ENCODE peak calls at places on chromosome 14, in seven cellular contexts. J is K562, Z is A549, A is GM12878, P is H1, L is SK-N-SH, Y is HepG2. U is an unnamed sample.

GRCh38 chr14:28926091-28926490 is 159.5 kb downstream of the FOXG1 start:
- DNase-seq in A (no peak), P (no peak), Y (no peak), J (no peak), L (no peak), Z (no peak), U (no peak)

GRCh38 chr14:27427796-27428195 is 830.0 kb upstream of the NOVA1 start:
- DNase-seq in Y (no peak), J (no peak), L (no peak), P (no peak), Z (peak), A (no peak), U (no peak)

GRCh38 chr14:21734457-21735074 is 60.9 kb upstream of the OR4E1 start:
- DNase-seq in P (no peak), L (peak), Y (peak), A (peak), Z (peak), J (peak), U (peak)

GRCh38 chr14:64089920-64090319 is 204.3 kb downstream of the ESR2 start:
- DNase-seq in J (no peak), Y (no peak), L (no peak), P (no peak), A (no peak), Z (no peak), U (peak)

GRCh38 chr14:56206576-56206975 is 88.4 kb downstream of the PELI2 start:
- DNase-seq in J (no peak), L (no peak), A (no peak), Y (no peak), P (no peak), Z (no peak), U (no peak)

GRCh38 chr14:68444449-68445168 is 348.3 kb downstream of the ZFP36L1 start:
- DNase-seq in L (no peak), P (no peak), J (no peak), Y (peak), A (no peak), Z (no peak), U (peak)

GRCh38 chr14:101558739-101559240 is 2.5 kb upstream of the DIO3 start:
- DNase-seq in P (no peak), Y (no peak), A (no peak), Z (no peak), J (no peak), L (peak), U (no peak)

GRCh38 chr14:33848706-33849454 is 102.0 kb downstream of the EGLN3 start:
- DNase-seq in Y (peak), A (no peak), P (peak), Z (peak), J (peak), L (peak), U (peak)

GRCh38 chr14:33964599-33965317 is 13.9 kb upstream of the EGLN3 start:
- DNase-seq in A (no peak), L (no peak), P (no peak), Z (no peak), J (peak), Y (no peak), U (no peak)

GRCh38 chr14:28488658-28489057 is 277.9 kb upstream of the FOXG1 start:
- DNase-seq in A (no peak), Z (no peak), P (no peak), L (no peak), J (no peak), Y (no peak), U (no peak)

GRCh38 chr14:90796319-90796718 is 19.9 kb downstream of the TTC7B start:
- DNase-seq in Z (no peak), L (no peak), J (no peak), Y (no peak), A (no peak), P (no peak), U (no peak)

GRCh38 chr14:38256358-38256840 is 506 bp upstream of the CLEC14A start:
- DNase-seq in Y (no peak), A (no peak), J (no peak), L (no peak), Z (no peak), P (no peak), U (peak)

GRCh38 chr14:88316521-88316920 is 6.5 kb downstream of the KCNK10 start:
- DNase-seq in Y (no peak), J (no peak), Z (no peak), L (no peak), P (no peak), A (no peak), U (no peak)

GRCh38 chr14:53870997-53871396 is 85.6 kb downstream of the BMP4 start:
- DNase-seq in Z (no peak), A (no peak), P (no peak), J (no peak), Y (no peak), L (no peak), U (no peak)

GRCh38 chr14:53872551-53873188 is 84.0 kb downstream of the BMP4 start:
- DNase-seq in L (no peak), Z (no peak), P (no peak), J (no peak), Y (no peak), A (no peak), U (no peak)

GRCh38 chr14:53875337-53875897 is 81.2 kb downstream of the BMP4 start:
- DNase-seq in P (no peak), Z (no peak), Y (no peak), L (no peak), A (no peak), J (no peak), U (no peak)

GRCh38 chr14:53871947-53872346 is 84.7 kb downstream of the BMP4 start:
- DNase-seq in L (no peak), Z (no peak), A (no peak), Y (peak), P (no peak), J (no peak), U (no peak)

DNA sequence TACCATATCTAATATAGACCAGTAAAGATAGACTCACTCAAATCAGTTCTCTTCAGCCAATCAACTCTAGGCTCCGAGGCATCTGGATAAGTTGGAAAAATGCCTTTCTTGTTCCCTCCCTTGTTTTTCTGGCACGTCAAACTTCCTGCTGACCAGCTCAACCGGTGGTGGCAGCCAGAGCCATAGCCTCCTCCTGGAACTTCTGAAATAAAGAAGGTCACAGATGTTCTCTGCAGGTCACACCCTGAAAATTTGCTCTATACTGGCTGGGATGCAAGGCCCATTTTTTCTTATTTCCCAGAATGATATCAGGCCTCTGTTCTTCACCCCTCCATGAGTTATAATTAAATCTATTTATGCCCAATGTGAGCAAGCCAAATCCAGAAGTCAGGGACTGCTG is 81.9 kb downstream of the BMP4 start:
- DNase-seq in A (no peak), Y (no peak), J (no peak), L (no peak), Z (no peak), P (no peak), U (no peak)
- TF ChIP-seq RFX5 in A (no peak), Y (no peak), J (no peak), L (no peak), Z (no peak), P (no peak), U (no peak)

DNA sequence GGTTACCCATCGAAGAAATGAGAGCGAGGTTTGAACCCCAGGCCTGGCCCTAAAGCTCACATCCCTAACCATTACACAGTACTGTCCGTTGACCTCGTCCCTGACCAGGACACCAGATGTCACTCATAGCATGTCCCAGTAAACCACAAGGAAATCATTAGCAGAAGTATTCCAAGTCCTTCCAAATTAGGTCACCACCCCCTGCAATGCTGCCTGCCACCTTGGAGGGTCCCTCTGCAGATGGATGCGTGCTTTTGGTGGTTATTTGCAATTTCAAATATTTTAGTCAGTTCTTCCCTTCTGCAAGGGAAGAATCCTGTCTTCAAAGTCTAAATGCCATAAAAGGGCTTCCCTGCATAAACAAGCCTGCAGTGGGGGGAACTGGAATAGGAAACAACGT is 71.3 kb downstream of the CLMN start:
- DNase-seq in L (no peak), A (no peak), Y (no peak), P (no peak), Z (peak), J (no peak), U (no peak)
- TF ChIP-seq RFX5 in L (no peak), A (no peak), Y (no peak), P (no peak), Z (no peak), J (no peak), U (no peak)

DNA sequence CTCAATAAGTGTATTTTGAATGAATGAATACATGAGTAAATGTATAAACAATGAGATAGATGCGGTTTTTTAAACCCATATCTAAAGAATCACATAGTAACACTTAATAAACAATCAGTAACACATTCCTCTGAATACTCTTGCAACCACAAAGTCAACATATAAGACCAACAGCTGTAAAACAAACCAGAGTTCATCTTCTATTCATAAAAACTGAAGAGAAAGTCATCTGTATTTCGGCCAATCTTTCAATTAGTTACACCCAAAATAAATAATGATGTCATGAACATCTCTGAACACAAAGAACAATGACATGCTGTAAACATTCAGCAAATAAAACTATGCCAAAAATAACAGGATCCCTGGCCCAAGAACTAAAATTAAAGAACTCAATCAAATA is 47.2 kb downstream of the ARMH4 start:
- DNase-seq in Y (no peak), Z (no peak), L (no peak), P (no peak), J (no peak), A (no peak), U (peak)
- TF ChIP-seq RFX5 in Y (no peak), Z (no peak), L (no peak), P (no peak), J (no peak), A (no peak), U (no peak)

DNA sequence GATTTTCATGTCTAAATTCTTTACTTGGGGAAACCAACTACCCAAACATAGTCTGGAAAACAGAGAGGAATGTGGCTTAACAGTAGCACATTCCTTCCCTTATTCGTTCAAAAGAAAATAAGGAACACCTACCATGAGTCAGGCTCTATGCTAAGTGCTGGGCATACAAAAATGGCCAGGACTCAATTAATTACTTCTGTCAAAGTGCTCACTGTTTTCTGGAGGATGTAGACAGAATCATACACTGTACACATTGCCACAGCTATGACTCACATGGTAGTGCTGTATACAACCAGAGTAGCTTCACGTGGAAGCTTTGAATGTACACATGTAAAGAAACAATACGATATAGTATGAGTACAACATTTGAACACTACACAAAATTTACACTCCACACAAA is 50.1 kb downstream of the SLC25A21 start:
- DNase-seq in L (no peak), J (no peak), Z (peak), A (no peak), P (no peak), Y (peak), U (peak)
- TF ChIP-seq RFX5 in L (no peak), J (no peak), Z (no peak), A (no peak), P (no peak), Y (no peak), U (no peak)

GRCh38 chr14:99986416-99986815 is 78.8 kb upstream of the EVL start:
- DNase-seq in Y (no peak), A (no peak), Z (no peak), P (no peak), J (no peak), L (no peak), U (peak)
- TF ChIP-seq RFX5 in Y (no peak), A (no peak), Z (no peak), P (no peak), J (no peak), L (no peak), U (no peak)

DNA sequence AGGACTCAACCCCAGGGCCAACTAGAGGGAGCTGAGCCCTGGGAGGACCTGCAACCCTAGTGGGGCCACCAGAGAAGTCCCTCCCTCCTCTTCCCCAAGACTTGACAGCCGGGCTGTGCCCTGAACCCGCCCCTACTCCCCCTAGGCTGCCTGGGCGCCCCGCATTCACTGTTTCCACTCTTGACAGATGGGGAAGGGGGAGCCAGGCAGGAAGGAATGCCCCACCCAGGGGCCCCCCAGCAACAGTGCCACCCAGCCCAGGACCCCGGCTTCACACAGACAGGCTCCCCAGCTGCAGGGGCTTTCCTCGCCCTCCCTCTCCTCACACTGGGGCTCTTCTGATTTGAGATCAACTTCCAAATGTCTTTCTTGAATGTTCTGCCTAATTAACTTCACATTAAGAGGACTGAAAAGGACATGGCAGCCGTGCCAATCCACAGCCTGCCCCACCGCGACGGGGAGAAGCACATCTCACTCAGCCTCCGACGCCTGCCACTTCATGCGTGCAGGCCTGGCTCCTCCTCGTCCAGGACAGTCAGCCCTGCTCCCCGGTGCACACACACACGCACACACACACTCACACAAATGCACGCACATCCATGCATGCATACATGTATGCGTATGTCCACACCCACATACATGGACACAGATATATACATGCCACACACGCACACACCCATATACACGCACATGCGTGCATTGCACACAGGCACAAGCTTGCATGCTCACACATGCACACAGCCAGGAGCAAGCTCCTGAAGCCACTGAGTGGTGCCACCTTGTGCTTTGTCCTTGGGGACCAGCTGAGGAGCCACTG is 19.6 kb upstream of the C14orf180 start:
- DNase-seq in L (no peak), Y (no peak), J (no peak), Z (no peak), A (no peak), P (no peak), U (no peak)
- TF ChIP-seq RFX5 in L (no peak), Y (no peak), J (no peak), Z (no peak), A (no peak), P (no peak), U (no peak)

GRCh38 chr14:36784541-36784940 is 122.9 kb downstream of the PAX9 start:
- DNase-seq in Y (no peak), P (no peak), J (no peak), A (no peak), L (no peak), Z (no peak), U (peak)
- TF ChIP-seq RFX5 in Y (no peak), P (no peak), J (no peak), A (no peak), L (no peak), Z (no peak), U (no peak)

GRCh38 chr14:31858868-31859267 is 218.2 kb upstream of the ARHGAP5 start:
- DNase-seq in A (no peak), P (no peak), J (no peak), L (no peak), Y (peak), Z (no peak), U (peak)
- TF ChIP-seq RFX5 in A (no peak), P (no peak), J (no peak), L (no peak), Y (no peak), Z (no peak), U (no peak)

GRCh38 chr14:75139185-75139584 is 12.3 kb upstream of the NEK9 start:
- DNase-seq in J (no peak), L (no peak), A (no peak), Y (no peak), P (no peak), Z (no peak), U (no peak)
- TF ChIP-seq RFX5 in J (no peak), L (no peak), A (no peak), Y (no peak), P (no peak), Z (no peak), U (no peak)

DNA sequence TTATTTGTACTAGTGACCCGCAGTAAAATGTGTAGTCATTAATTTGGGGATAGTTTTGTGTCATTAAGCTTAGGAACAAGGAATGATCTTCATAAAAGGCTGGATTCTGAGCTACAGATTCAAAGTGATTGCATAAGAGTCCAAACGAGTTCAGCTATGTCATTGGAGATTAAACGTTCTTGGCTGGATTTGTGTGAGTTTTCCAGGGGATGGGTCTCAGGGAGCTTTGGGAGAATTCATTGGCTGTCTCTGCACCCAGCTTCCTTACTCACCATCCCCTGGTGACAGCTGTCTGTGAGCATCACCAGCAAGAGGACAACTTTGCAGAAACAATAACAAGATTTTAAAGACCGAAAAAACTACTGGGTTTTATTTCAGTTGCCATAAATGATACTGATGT is 130.4 kb downstream of the DAAM1 start:
- DNase-seq in L (no peak), Y (no peak), A (no peak), P (no peak), Z (no peak), J (no peak), U (no peak)
- TF ChIP-seq RFX5 in L (no peak), Y (no peak), A (no peak), P (no peak), Z (no peak), J (no peak), U (no peak)